ENCODE peak calls at places on chromosomes 13 and 19, in four cellular contexts. K is heart right ventricle; I is activated naive CD4-positive, alpha-beta T cell treated with anti-CD3 and anti-CD28 coated beads for 36 hours; A is amniotic stem cell. B is an unnamed sample.

GRCh38 chr13:49840667-49841066 is 48.2 kb upstream of the KPNA3 start:
- DNase-seq in I (no peak), A (no peak), K (no peak), B (no peak)

GRCh38 chr13:64130600-64130999 is 2715.0 kb upstream of the PCDH20 start:
- DNase-seq in I (no peak), K (no peak), A (no peak), B (no peak)

GRCh38 chr13:103066991-103067390 is 774 bp upstream of the SLC10A2 start:
- DNase-seq in I (no peak), K (no peak), A (no peak), B (no peak)

GRCh38 chr19:8259142-8259921 is 48.8 kb downstream of the CD320 start:
- DNase-seq in I (no peak), K (peak; percentile 1), A (no peak), B (no peak)

GRCh38 chr13:40776232-40776631 is 5.2 kb upstream of the MRPS31 start:
- DNase-seq in I (peak; percentile 69), A (no peak), K (no peak), B (no peak)

GRCh38 chr13:42107006-42107405 is 58.6 kb downstream of the DGKH start:
- DNase-seq in I (no peak), K (no peak), A (no peak), B (no peak)

GRCh38 chr19:12918253-12918652 is 840 bp downstream of the SYCE2 start:
- DNase-seq in A (no peak), I (no peak), K (no peak), B (no peak)

GRCh38 chr19:1279782-1280341 is 4.5 kb downstream of the FAM174C start:
- DNase-seq in I (peak; percentile 85), K (peak; percentile 80), A (peak; percentile 25), B (peak; percentile 86)

GRCh38 chr19:53957448-53958167 is 5.1 kb upstream of the CACNG8 start:
- DNase-seq in K (no peak), I (no peak), A (no peak), B (no peak)

GRCh38 chr19:861756-862528 is 2.5 kb downstream of the CFD start:
- DNase-seq in K (no peak), A (no peak), I (peak; percentile 74), B (no peak)

GRCh38 chr19:7627166-7627565 is 2.2 kb downstream of the XAB2 start:
- DNase-seq in I (no peak), K (no peak), A (no peak), B (no peak)

GRCh38 chr19:18112989-18113478 is 15.5 kb downstream of the MAST3 start:
- DNase-seq in K (peak; percentile 83), I (peak; percentile 88), A (peak; percentile 66), B (peak; percentile 85)